ENCODE peak calls at places on chromosome 1, in four cellular contexts. One of them, this sample, is unnamed.
A peak's percentile ranks its signal among the peaks of the same experiment; 100 is the strongest.

GRCh38 chr1:235072096-235072495 is 56.5 kb downstream of the TOMM20 start:
- DNase-seq in GM19239: no peak
- DNase-seq in left ventricle myocardium inferior: no peak
- DNase-seq in mesothelial cell of epicardium: no peak
- DNase-seq in this sample: no peak

GRCh38 chr1:108595510-108595909 is 35.6 kb downstream of the EEIG2 start:
- DNase-seq in GM19239: no peak
- DNase-seq in mesothelial cell of epicardium: no peak
- DNase-seq in left ventricle myocardium inferior: no peak
- DNase-seq in this sample: no peak

GRCh38 chr1:172697463-172698100 is 38.7 kb downstream of the FASLG start:
- DNase-seq in mesothelial cell of epicardium: no peak
- DNase-seq in left ventricle myocardium inferior: no peak
- DNase-seq in GM19239: no peak
- DNase-seq in this sample: no peak

GRCh38 chr1:116478621-116479020 is 92.2 kb downstream of the CD58 start:
- DNase-seq in GM19239: no peak
- DNase-seq in left ventricle myocardium inferior: no peak
- DNase-seq in mesothelial cell of epicardium: no peak
- DNase-seq in this sample: no peak

GRCh38 chr1:36924282-36924791 is 110.0 kb downstream of the GRIK3 start:
- DNase-seq in left ventricle myocardium inferior: peak; percentile 42
- DNase-seq in mesothelial cell of epicardium: peak; percentile 87
- DNase-seq in GM19239: peak; percentile 20
- DNase-seq in this sample: peak; percentile 31

GRCh38 chr1:161494069-161494735 is 11.1 kb upstream of the FCGR2A start:
- DNase-seq in mesothelial cell of epicardium: no peak
- DNase-seq in left ventricle myocardium inferior: no peak
- DNase-seq in GM19239: no peak
- DNase-seq in this sample: no peak

GRCh38 chr1:224340711-224341384 is 10.9 kb upstream of the NVL start:
- DNase-seq in mesothelial cell of epicardium: peak; percentile 39
- DNase-seq in left ventricle myocardium inferior: peak; percentile 23
- DNase-seq in GM19239: no peak
- DNase-seq in this sample: peak; percentile 79

GRCh38 chr1:5904551-5904950 is 87.7 kb downstream of the NPHP4 start:
- DNase-seq in mesothelial cell of epicardium: no peak
- DNase-seq in left ventricle myocardium inferior: no peak
- DNase-seq in GM19239: no peak
- DNase-seq in this sample: no peak

GRCh38 chr1:244160455-244161020 is 109.5 kb downstream of the ZBTB18 start:
- DNase-seq in left ventricle myocardium inferior: no peak
- DNase-seq in GM19239: no peak
- DNase-seq in mesothelial cell of epicardium: no peak
- DNase-seq in this sample: no peak

GRCh38 chr1:84152649-84153056 is 8.6 kb downstream of the PRKACB start:
- DNase-seq in mesothelial cell of epicardium: no peak
- DNase-seq in GM19239: no peak
- DNase-seq in left ventricle myocardium inferior: no peak
- DNase-seq in this sample: no peak

GRCh38 chr1:11645270-11645669 is 9.0 kb downstream of the FBXO2 start:
- DNase-seq in left ventricle myocardium inferior: no peak
- DNase-seq in mesothelial cell of epicardium: no peak
- DNase-seq in GM19239: no peak
- DNase-seq in this sample: no peak

GRCh38 chr1:231035799-231036198 is 4.3 kb downstream of the FAM89A start:
- DNase-seq in mesothelial cell of epicardium: no peak
- DNase-seq in left ventricle myocardium inferior: no peak
- DNase-seq in GM19239: no peak
- DNase-seq in this sample: no peak

GRCh38 chr1:228445867-228446584 is 29.4 kb upstream of the TRIM17 start:
- DNase-seq in left ventricle myocardium inferior: no peak
- DNase-seq in GM19239: peak; percentile 36
- DNase-seq in mesothelial cell of epicardium: peak; percentile 47
- DNase-seq in this sample: no peak

GRCh38 chr1:150888727-150889126 is 1.8 kb downstream of the CTXND2 start:
- DNase-seq in mesothelial cell of epicardium: no peak
- DNase-seq in left ventricle myocardium inferior: no peak
- DNase-seq in GM19239: no peak
- DNase-seq in this sample: no peak

GRCh38 chr1:21034725-21035628 is 141.7 kb downstream of the EIF4G3 start:
- DNase-seq in left ventricle myocardium inferior: peak; percentile 74
- DNase-seq in mesothelial cell of epicardium: no peak
- DNase-seq in GM19239: no peak
- DNase-seq in this sample: no peak

GRCh38 chr1:183544598-183545297 is 45.5 kb downstream of the NCF2 start:
- DNase-seq in mesothelial cell of epicardium: no peak
- DNase-seq in GM19239: no peak
- DNase-seq in left ventricle myocardium inferior: no peak
- DNase-seq in this sample: no peak

GRCh38 chr1:18175530-18176377 is 68.2 kb downstream of the IGSF21 start:
- DNase-seq in mesothelial cell of epicardium: no peak
- DNase-seq in GM19239: no peak
- DNase-seq in left ventricle myocardium inferior: peak; percentile 59
- DNase-seq in this sample: no peak

GRCh38 chr1:22114083-22115012 is 28.5 kb downstream of the WNT4 start:
- DNase-seq in left ventricle myocardium inferior: no peak
- DNase-seq in GM19239: no peak
- DNase-seq in mesothelial cell of epicardium: peak; percentile 49
- DNase-seq in this sample: no peak

GRCh38 chr1:89760496-89760895 is 60.3 kb upstream of the LRRC8D start:
- DNase-seq in mesothelial cell of epicardium: no peak
- DNase-seq in left ventricle myocardium inferior: no peak
- DNase-seq in GM19239: no peak
- DNase-seq in this sample: no peak

GRCh38 chr1:219086956-219087469 is 86.7 kb upstream of the LYPLAL1 start:
- DNase-seq in GM19239: no peak
- DNase-seq in left ventricle myocardium inferior: no peak
- DNase-seq in mesothelial cell of epicardium: no peak
- DNase-seq in this sample: no peak

GRCh38 chr1:224753491-224753890 is 137.4 kb downstream of the CNIH3 start:
- DNase-seq in left ventricle myocardium inferior: no peak
- DNase-seq in GM19239: no peak
- DNase-seq in mesothelial cell of epicardium: no peak
- DNase-seq in this sample: no peak

GRCh38 chr1:53663525-53664300 is 75.3 kb downstream of the GLIS1 start:
- DNase-seq in GM19239: no peak
- DNase-seq in left ventricle myocardium inferior: no peak
- DNase-seq in mesothelial cell of epicardium: no peak
- DNase-seq in this sample: no peak